ENCODE peak calls at places on chromosomes 2 and 18, in seven cellular contexts. J is adipocyte; D is IMR-90; Z is thoracic aorta; H is aorta; W is CD8-positive, alpha-beta T cell; L is pancreas. S is an unnamed sample. For H3K4me1 and H3K9me3, the result is how much of the 10 kb centered on the place peaks cover.

GRCh38 chr2:160952462-160952861 is 207.8 kb upstream of the TANK start:
- DNase-seq in J (no peak), D (peak), Z (peak), H (peak), W (no peak), L (no peak), S (no peak)

GRCh38 chr2:12797815-12798214 is 81.1 kb downstream of the TRIB2 start:
- DNase-seq in J (peak), D (peak), Z (no peak), H (no peak), W (no peak), L (no peak), S (no peak)

GRCh38 chr18:42636309-42636708 is 479.2 kb downstream of the RIT2 start:
- DNase-seq in J (no peak), D (no peak), Z (no peak), H (no peak), W (no peak), L (no peak), S (no peak)

GRCh38 chr2:64410673-64411072 is 43.3 kb upstream of the LGALSL start:
- DNase-seq in J (no peak), D (no peak), Z (no peak), H (no peak), W (no peak), L (no peak), S (no peak)

GRCh38 chr2:71605173-71605641 is 151.8 kb downstream of the DYSF start:
- DNase-seq in J (no peak), D (no peak), Z (no peak), H (peak), W (no peak), L (peak), S (no peak)

GRCh38 chr18:45962866-45963265 is 4.3 kb downstream of the EPG5 start:
- DNase-seq in J (peak), D (peak), Z (no peak), H (no peak), W (no peak), L (no peak), S (peak)

GRCh38 chr18:7987284-7987976 is 420.3 kb downstream of the PTPRM start:
- DNase-seq in J (peak), D (peak), Z (no peak), H (no peak), W (no peak), L (no peak), S (no peak)

GRCh38 chr2:126729896-126730295 is 73.9 kb downstream of the GYPC start:
- DNase-seq in J (no peak), D (no peak), Z (no peak), H (no peak), W (peak), L (no peak), S (no peak)

GRCh38 chr2:61978522-61978921 is 73.0 kb downstream of the COMMD1 start:
- DNase-seq in J (no peak), D (no peak), Z (no peak), H (peak), W (no peak), L (no peak), S (no peak)

GRCh38 chr18:26804474-26804873 is 61.0 kb downstream of the AQP4 start:
- DNase-seq in J (no peak), D (no peak), Z (no peak), H (no peak), W (no peak), L (no peak), S (no peak)

GRCh38 chr2:98901291-98901690 is 34.7 kb downstream of the CRACDL start:
- DNase-seq in J (no peak), D (no peak), Z (no peak), H (no peak), W (no peak), L (no peak), S (no peak)

GRCh38 chr18:47262397-47263196 is 11.1 kb upstream of the SKOR2 start:
- DNase-seq in J (no peak), D (no peak), Z (no peak), H (no peak), W (no peak), L (no peak), S (no peak)

GRCh38 chr2:88125344-88125923 is 2.4 kb downstream of the FABP1 start:
- DNase-seq in J (no peak), D (no peak), Z (no peak), H (no peak), W (no peak), L (no peak), S (no peak)

GRCh38 chr2:100243671-100244030 is 78.7 kb downstream of the LONRF2 start:
- DNase-seq in J (no peak), D (no peak), Z (no peak), H (no peak), W (no peak), L (no peak), S (no peak)

GRCh38 chr2:88159955-88160415 is 10.2 kb upstream of the THNSL2 start:
- DNase-seq in J (peak), D (peak), Z (no peak), H (no peak), W (peak), L (no peak), S (no peak)

GRCh38 chr2:184463102-184463865 is 135.0 kb upstream of the ZNF804A start:
- DNase-seq in J (no peak), D (no peak), Z (no peak), H (no peak), W (no peak), L (no peak), S (no peak)

GRCh38 chr2:44275915-44276279 is 617 bp downstream of the SLC3A1 start:
- DNase-seq in J (peak), D (peak), Z (no peak), H (no peak), W (no peak), L (no peak), S (no peak)

GRCh38 chr2:134262666-134263065 is 8.8 kb downstream of the MGAT5 start:
- DNase-seq in J (no peak), D (no peak), Z (no peak), H (no peak), W (no peak), L (no peak), S (no peak)

GRCh38 chr2:221517362-221518121 is 54.6 kb downstream of the EPHA4 start:
- DNase-seq in J (peak), D (peak), Z (no peak), H (peak), W (peak), L (no peak), S (peak)

GRCh38 chr2:26757873-26758789 is 6.0 kb upstream of the SLC35F6 start:
- DNase-seq in J (peak), D (peak), Z (peak), H (peak), W (no peak), L (no peak), S (no peak)

GRCh38 chr2:26754972-26755670 is 9.0 kb upstream of the SLC35F6 start:
- DNase-seq in J (no peak), D (no peak), Z (no peak), H (no peak), W (no peak), L (no peak), S (no peak)

GRCh38 chr2:26756337-26756736 is 7.7 kb upstream of the SLC35F6 start:
- DNase-seq in J (no peak), D (no peak), Z (no peak), H (no peak), W (no peak), L (no peak), S (no peak)

GRCh38 chr2:26752636-26753035 is 11.4 kb upstream of the SLC35F6 start:
- DNase-seq in J (no peak), D (no peak), Z (no peak), H (no peak), W (no peak), L (no peak), S (no peak)

GRCh38 chr2:26754539-26754938 is 9.5 kb upstream of the SLC35F6 start:
- DNase-seq in J (no peak), D (no peak), Z (no peak), H (no peak), W (no peak), L (no peak), S (no peak)
- H3K4me1 ChIP-seq in J (under half), D (under half), Z (under half), H (under half), W (under half), L (under half), S (under half)

DNA sequence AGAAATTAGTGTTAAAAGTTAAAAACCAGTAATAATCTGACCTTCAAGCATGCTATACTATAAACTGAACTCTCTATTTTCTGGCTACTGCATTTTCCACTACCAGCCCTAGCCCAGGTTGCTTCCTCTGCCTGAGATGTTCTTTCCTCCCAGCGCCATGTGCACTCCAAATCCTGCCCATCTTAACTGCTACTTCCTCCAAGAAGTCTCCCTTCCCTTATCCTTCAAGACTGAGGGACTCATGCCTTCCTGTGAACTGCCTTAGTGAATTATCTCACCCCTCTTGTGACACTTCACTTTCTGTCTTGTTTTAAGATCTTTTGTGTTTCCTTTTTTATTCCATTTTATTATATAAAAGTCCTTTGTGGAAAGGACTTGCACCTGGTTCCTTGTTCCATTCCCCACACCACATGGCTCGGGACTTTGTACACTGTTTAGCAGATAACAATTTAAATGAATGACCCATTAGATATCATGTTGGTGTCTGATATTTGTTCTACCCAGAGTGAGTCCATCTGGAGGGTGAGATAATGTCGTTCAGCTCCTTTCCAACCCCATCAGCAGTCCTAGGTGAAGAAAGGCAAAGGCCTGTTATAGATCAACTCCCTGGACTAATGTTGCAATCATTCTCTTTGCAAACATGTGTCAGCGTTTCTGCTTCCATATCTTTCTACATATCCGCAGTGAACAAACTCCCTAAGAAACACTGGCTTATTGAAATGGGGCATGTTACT is 20.9 kb upstream of the AGFG1 start:
- DNase-seq in J (no peak), D (no peak), Z (no peak), H (no peak), W (no peak), L (no peak), S (no peak)
- H3K4me3 ChIP-seq in J (no peak), D (no peak), Z (no peak), H (no peak), W (no peak), L (no peak), S (no peak)

GRCh38 chr2:176085861-176086771 is 2.4 kb upstream of the EVX2 start:
- DNase-seq in J (peak), D (peak), Z (no peak), H (no peak), W (no peak), L (no peak), S (no peak)
- H3K9me3 ChIP-seq in J (under half), D (under half), Z (under half), H (under half), W (under half), L (under half), S (under half)

DNA sequence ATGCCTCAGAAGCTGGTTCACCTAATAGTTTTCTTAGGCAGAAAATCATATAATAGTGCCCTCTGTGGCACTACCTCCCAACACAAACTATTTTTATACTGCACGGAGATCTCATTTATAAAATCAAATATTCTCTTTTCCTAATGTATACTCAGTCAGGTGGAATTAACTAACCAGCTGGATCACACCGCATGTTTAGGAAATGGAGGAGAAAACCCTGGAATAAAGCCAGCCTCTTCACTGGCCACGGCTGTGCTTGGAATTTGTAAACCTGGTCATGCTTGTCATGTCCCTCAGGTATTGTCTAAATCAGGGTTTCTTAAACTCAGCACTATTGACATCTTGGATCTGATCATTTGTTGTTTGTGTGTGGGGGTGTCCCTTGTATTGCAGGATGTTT is 85.6 kb downstream of the DOCK10 start:
- DNase-seq in J (no peak), D (no peak), Z (no peak), H (no peak), W (no peak), L (no peak), S (no peak)
- H3K4me1 ChIP-seq in J (under half), D (under half), Z (under half), H (under half), W (under half), L (under half), S (under half)

GRCh38 chr2:172930871-172931255 is 144.8 kb upstream of the MAP3K20 start:
- DNase-seq in J (no peak), D (no peak), Z (no peak), H (no peak), W (no peak), L (no peak), S (no peak)
- H3K4me3 ChIP-seq in J (no peak), D (no peak), Z (no peak), H (no peak), W (no peak), L (no peak), S (no peak)

GRCh38 chr2:233485726-233486125 is 80.9 kb downstream of the USP40 start:
- DNase-seq in J (no peak), D (no peak), Z (no peak), H (no peak), W (no peak), L (no peak), S (no peak)

GRCh38 chr2:233480490-233481202 is 85.9 kb downstream of the USP40 start:
- DNase-seq in J (no peak), D (no peak), Z (no peak), H (peak), W (no peak), L (no peak), S (no peak)

GRCh38 chr2:233479616-233480489 is 86.7 kb downstream of the USP40 start:
- DNase-seq in J (no peak), D (no peak), Z (no peak), H (no peak), W (no peak), L (no peak), S (no peak)

GRCh38 chr2:233481368-233482142 is 85.0 kb downstream of the USP40 start:
- DNase-seq in J (no peak), D (no peak), Z (no peak), H (no peak), W (no peak), L (no peak), S (no peak)

DNA sequence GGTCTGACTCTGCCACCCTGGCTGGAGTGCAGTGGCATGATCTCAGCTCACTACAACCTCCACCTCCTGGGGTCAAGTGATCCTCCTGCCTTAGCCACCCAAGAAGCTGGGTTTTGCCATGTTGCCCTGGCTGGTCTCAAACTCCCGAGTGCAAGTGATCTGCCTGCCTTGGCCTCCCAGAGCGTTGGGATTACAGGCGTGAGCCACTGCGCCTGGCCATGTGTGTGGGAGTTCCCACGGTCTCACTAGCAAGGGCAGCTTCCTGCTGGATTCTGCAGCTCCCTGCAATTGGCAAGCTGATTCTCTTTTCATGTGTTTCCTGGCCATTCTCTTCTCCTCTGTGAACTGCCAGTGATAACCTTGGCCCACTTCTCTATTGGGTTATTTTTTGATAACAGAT is 84.0 kb downstream of the USP40 start:
- DNase-seq in J (no peak), D (no peak), Z (no peak), H (no peak), W (no peak), L (no peak), S (no peak)
- H3K9me3 ChIP-seq in J (under half), D (under half), Z (under half), H (under half), W (under half), L (under half), S (under half)

DNA sequence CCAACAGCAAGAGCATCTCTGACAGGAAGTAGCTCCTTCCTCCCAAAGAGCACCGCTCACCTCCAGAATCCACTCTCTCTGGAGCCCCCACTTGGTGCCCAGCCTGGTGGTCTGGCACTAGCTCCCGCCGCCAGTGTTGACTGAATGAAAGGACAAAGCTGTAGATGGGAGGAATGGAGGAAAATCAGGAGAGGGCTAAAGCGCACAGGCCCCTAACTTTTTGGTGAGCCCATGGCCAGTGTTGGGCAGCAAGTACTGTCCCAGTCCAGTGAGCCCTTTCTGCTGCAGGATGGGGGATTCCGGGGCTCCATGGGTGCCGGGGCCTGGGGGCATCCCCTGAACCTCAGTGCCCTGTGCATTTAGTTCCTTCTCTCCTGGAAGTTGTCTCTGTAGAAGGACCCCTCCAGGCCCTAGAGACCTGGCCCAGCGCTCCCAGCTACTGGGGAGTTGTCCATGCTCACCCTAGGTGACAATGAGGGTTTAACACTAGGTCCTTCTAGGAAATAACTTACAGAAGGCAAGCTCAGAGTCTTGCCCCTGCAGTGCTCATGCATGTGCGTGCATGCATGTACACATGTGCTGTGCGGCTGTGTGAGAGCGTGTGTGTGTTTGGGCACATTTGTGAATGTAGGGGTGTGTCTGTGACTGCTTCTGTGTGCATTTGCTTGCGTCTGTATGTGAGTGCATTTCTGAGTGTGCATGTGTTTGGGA is 33.6 kb downstream of the GLI2 start:
- DNase-seq in J (no peak), D (no peak), Z (no peak), H (peak), W (no peak), L (peak), S (no peak)
- H3K4me1 ChIP-seq in J (half or more), D (half or more), Z (under half), H (under half), W (under half), L (under half), S (under half)